ENCODE peak calls at places on chromosomes 11 and 22, in eight cellular contexts. W, I, U, F, N, G, S and K are unnamed samples.

GRCh38 chr11:78424334-78425270 is 7.0 kb upstream of the GAB2 start:
- DNase-seq in W (peak; percentile 64), I (peak; percentile 63), U (no peak), F (peak; percentile 25), N (peak; percentile 73), G (no peak), S (no peak), K (peak; percentile 65)

GRCh38 chr11:34632105-34632780 is 11.3 kb downstream of the EHF start:
- DNase-seq in W (peak; percentile 16), I (no peak), U (no peak), F (no peak), N (no peak), G (no peak), S (no peak), K (no peak)

GRCh38 chr22:49855491-49855911 is 1.9 kb downstream of the ZBED4 start:
- DNase-seq in W (no peak), I (peak; percentile 33), U (no peak), F (no peak), N (peak; percentile 33), G (no peak), S (no peak), K (peak; percentile 42)

GRCh38 chr11:59611570-59612565 is 3.7 kb downstream of the OSBP start:
- DNase-seq in W (peak; percentile 49), I (peak; percentile 8), U (no peak), F (no peak), N (peak; percentile 67), G (no peak), S (no peak), K (no peak)

GRCh38 chr22:24953294-24954113 is 988 bp downstream of the KIAA1671 start:
- DNase-seq in W (no peak), I (no peak), U (peak; percentile 42), F (peak; percentile 30), N (no peak), G (no peak), S (no peak), K (no peak)

GRCh38 chr11:58574851-58575250 is 805 bp downstream of the LPXN start:
- DNase-seq in W (peak; percentile 91), I (peak; percentile 66), U (no peak), F (no peak), N (peak; percentile 61), G (no peak), S (no peak), K (peak; percentile 10)

GRCh38 chr11:44030996-44031395 is 16.8 kb upstream of the ACCSL start:
- DNase-seq in W (no peak), I (no peak), U (no peak), F (no peak), N (no peak), G (no peak), S (no peak), K (no peak)

GRCh38 chr22:35352214-35353111 is 28.4 kb upstream of the HMOX1 start:
- DNase-seq in W (peak; percentile 52), I (peak; percentile 35), U (peak; percentile 62), F (no peak), N (no peak), G (no peak), S (peak; percentile 54), K (no peak)

GRCh38 chr11:34223021-34223813 is 117.8 kb downstream of the NAT10 start:
- DNase-seq in W (peak; percentile 87), I (peak; percentile 80), U (no peak), F (no peak), N (peak; percentile 87), G (no peak), S (peak; percentile 72), K (peak; percentile 80)

GRCh38 chr22:43432883-43433415 is 21.1 kb downstream of the MPPED1 start:
- DNase-seq in W (no peak), I (no peak), U (no peak), F (no peak), N (no peak), G (no peak), S (no peak), K (no peak)

GRCh38 chr11:115504279-115505158 is at the start of gene CADM1:
- DNase-seq in W (peak; percentile 76), I (peak; percentile 64), U (peak; percentile 95), F (peak; percentile 84), N (peak; percentile 95), G (peak; percentile 98), S (peak; percentile 73), K (peak; percentile 60)

GRCh38 chr11:72307439-72307838 is 63.5 kb upstream of the PHOX2A start:
- DNase-seq in W (no peak), I (no peak), U (no peak), F (no peak), N (no peak), G (no peak), S (no peak), K (no peak)

GRCh38 chr11:44382118-44382517 is 72.2 kb upstream of the ALX4 start:
- DNase-seq in W (no peak), I (no peak), U (no peak), F (no peak), N (no peak), G (no peak), S (no peak), K (no peak)

GRCh38 chr11:111665779-111666178 is 63.5 kb downstream of the SIK2 start:
- DNase-seq in W (peak; percentile 37), I (peak; percentile 53), U (no peak), F (peak; percentile 8), N (peak; percentile 71), G (peak; percentile 25), S (no peak), K (peak; percentile 65)

GRCh38 chr11:83511646-83512045 is 225.5 kb upstream of the CCDC90B start:
- DNase-seq in W (no peak), I (no peak), U (no peak), F (no peak), N (no peak), G (no peak), S (no peak), K (no peak)

GRCh38 chr11:10265936-10266335 is 28.1 kb downstream of the SBF2 start:
- DNase-seq in W (no peak), I (no peak), U (no peak), F (no peak), N (peak; percentile 37), G (no peak), S (no peak), K (no peak)

GRCh38 chr11:133936136-133936535 is 20.6 kb downstream of the IGSF9B start:
- DNase-seq in W (no peak), I (no peak), U (no peak), F (no peak), N (no peak), G (no peak), S (no peak), K (no peak)

GRCh38 chr11:4203603-4204360 is 109.2 kb downstream of the RRM1 start:
- DNase-seq in W (no peak), I (no peak), U (no peak), F (no peak), N (no peak), G (no peak), S (no peak), K (no peak)

GRCh38 chr11:111586305-111586915 is 15.8 kb upstream of the SIK2 start:
- DNase-seq in W (peak; percentile 56), I (peak; percentile 75), U (no peak), F (peak; percentile 50), N (peak; percentile 66), G (no peak), S (peak; percentile 71), K (peak; percentile 77)

GRCh38 chr11:65059959-65060824 is 1.8 kb upstream of the NAALADL1 start:
- DNase-seq in W (peak; percentile 16), I (peak; percentile 41), U (no peak), F (no peak), N (peak; percentile 22), G (no peak), S (no peak), K (peak; percentile 7)

GRCh38 chr11:10829139-10829538 is 20.4 kb upstream of the EIF4G2 start:
- DNase-seq in W (no peak), I (no peak), U (no peak), F (no peak), N (no peak), G (no peak), S (no peak), K (no peak)

GRCh38 chr11:102451693-102452460 is 688 bp downstream of the TMEM123 start:
- DNase-seq in W (peak; percentile 38), I (peak; percentile 55), U (peak; percentile 58), F (peak; percentile 81), N (peak; percentile 28), G (peak; percentile 48), S (peak; percentile 38), K (peak; percentile 48)
- TF ChIP-seq CTCF in W (peak; percentile 15), I (no peak), U (no peak), F (no peak), N (peak; percentile 17), G (peak; percentile 25), S (no peak), K (peak; percentile 22)

DNA sequence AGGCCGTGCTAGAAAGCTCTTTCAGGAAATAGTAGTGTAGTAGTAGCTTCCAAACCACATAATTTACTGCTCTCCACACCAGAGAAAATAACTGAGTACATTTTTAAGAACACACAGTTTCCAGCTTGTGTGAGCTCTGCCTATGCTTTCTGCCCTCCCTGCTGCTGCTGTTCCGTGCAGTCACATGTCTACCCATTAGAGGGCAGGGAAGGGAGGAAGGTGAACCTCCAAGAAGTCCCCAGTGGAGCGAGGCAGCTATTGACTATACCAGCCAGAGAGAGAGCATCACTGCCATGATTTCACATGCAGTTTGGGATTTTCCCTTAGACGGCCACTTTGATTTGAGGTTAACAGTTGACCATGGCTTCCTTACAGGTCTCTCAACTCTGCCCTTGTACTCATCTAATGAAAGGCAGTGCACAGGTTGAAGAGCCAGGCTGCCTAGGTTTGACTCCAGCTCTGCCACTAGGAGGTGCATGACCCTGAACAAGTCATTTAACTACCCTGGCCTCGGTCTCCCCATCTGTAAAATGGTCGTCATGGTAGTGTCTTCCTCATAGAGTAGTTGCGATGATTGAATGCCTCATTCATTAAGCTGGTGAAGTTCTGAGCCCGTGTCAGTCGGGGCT is 19.7 kb upstream of the CTTN start:
- DNase-seq in W (no peak), I (no peak), U (no peak), F (no peak), N (no peak), G (no peak), S (no peak), K (no peak)
- TF ChIP-seq CTCF in W (no peak), I (no peak), U (no peak), F (no peak), N (peak; percentile 8), G (no peak), S (no peak), K (peak; percentile 27)

GRCh38 chr22:45528046-45528445 is 25.4 kb downstream of the FBLN1 start:
- DNase-seq in W (no peak), I (no peak), U (no peak), F (no peak), N (no peak), G (no peak), S (no peak), K (no peak)
- TF ChIP-seq CTCF in W (no peak), I (no peak), U (no peak), F (no peak), N (no peak), G (no peak), S (no peak), K (no peak)

DNA sequence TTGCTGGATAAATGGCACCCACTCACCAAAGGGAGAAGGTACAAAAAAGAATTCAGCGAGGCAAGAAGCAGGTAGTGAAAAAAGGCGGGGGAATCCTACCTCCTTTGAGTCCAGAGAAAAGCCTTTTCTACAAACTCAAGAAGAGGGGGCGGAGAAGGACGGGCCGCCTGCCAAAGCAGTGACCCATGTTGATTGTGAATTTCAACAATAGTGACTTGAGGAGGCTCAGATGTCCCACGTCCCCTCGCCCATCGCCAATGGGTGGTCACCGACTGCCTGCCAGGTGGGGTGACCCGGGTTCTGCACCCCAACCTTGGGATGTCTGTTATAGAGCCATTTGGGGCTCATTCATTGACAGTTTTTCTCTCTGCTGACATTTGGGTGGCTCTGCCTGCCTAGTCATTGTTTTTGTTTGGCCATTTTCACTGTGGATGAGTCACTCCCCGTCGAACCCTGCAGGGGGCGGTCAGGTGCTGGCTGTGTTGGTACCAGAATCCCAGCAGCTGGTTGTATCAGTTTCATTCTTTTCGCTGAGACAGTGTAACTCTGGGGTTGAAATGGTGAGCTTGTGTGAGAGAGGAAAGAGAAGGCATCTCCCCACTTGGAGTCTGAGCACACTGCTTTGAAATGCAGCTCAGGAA is 163.4 kb upstream of the NCAM1 start:
- DNase-seq in W (peak; percentile 20), I (peak; percentile 51), U (no peak), F (peak; percentile 44), N (no peak), G (no peak), S (no peak), K (peak; percentile 64)
- TF ChIP-seq CTCF in W (peak; percentile 50), I (peak; percentile 39), U (peak; percentile 1), F (no peak), N (peak; percentile 4), G (peak; percentile 44), S (peak; percentile 19), K (peak; percentile 64)